ENCODE peak calls at places on chromosomes 1 and 21, in four cellular contexts. V is H1, T is dorsolateral prefrontal cortex, B is transverse colon. I is an unnamed sample.

GRCh38 chr21:32826317-32827167 is 55.0 kb upstream of the PAXBP1 start:
- DNase-seq in V (no peak), T (no peak), B (peak; percentile 50), I (no peak)

GRCh38 chr1:30416221-30416820 is 307.1 kb downstream of the MATN1 start:
- DNase-seq in V (peak; percentile 22), T (no peak), B (no peak), I (no peak)

GRCh38 chr1:66553846-66554245 is 19.9 kb downstream of the SGIP1 start:
- DNase-seq in V (no peak), T (no peak), B (no peak), I (peak; percentile 59)

GRCh38 chr1:110714419-110715107 is 39.8 kb upstream of the KCNA3 start:
- DNase-seq in V (no peak), T (no peak), B (no peak), I (no peak)

GRCh38 chr1:231806623-231807470 is 180.3 kb downstream of the DISC1 start:
- DNase-seq in V (peak; percentile 79), T (peak; percentile 33), B (peak; percentile 54), I (no peak)

GRCh38 chr1:183147735-183148134 is 38.3 kb upstream of the LAMC2 start:
- DNase-seq in V (no peak), T (no peak), B (no peak), I (no peak)

GRCh38 chr1:15411593-15412487 is 2.2 kb downstream of the EFHD2 start:
- DNase-seq in V (no peak), T (no peak), B (peak; percentile 66), I (no peak)

GRCh38 chr1:119611701-119612113 is 36.4 kb downstream of the ZNF697 start:
- DNase-seq in V (peak; percentile 100), T (peak; percentile 53), B (peak; percentile 91), I (no peak)

GRCh38 chr1:218435528-218435927 is 90.4 kb downstream of the TGFB2 start:
- DNase-seq in V (no peak), T (no peak), B (no peak), I (no peak)

GRCh38 chr1:8687539-8687938 is 129.9 kb downstream of the RERE start:
- DNase-seq in V (no peak), T (no peak), B (no peak), I (no peak)

GRCh38 chr1:8096105-8097011 is 70.2 kb upstream of the ERRFI1 start:
- DNase-seq in V (no peak), T (no peak), B (no peak), I (no peak)

GRCh38 chr1:72063364-72063763 is 219.0 kb downstream of the NEGR1 start:
- DNase-seq in V (no peak), T (no peak), B (no peak), I (no peak)

GRCh38 chr1:185376840-185377635 is 60.0 kb upstream of the IVNS1ABP start:
- DNase-seq in V (no peak), T (no peak), B (no peak), I (peak; percentile 67)

GRCh38 chr21:38295997-38296764 is 39.4 kb downstream of the KCNJ15 start:
- DNase-seq in V (no peak), T (no peak), B (no peak), I (no peak)

GRCh38 chr1:165476776-165477175 is 31.9 kb upstream of the RXRG start:
- DNase-seq in V (no peak), T (no peak), B (no peak), I (no peak)

GRCh38 chr1:15955552-15955951 is 20.3 kb downstream of the ZBTB17 start:
- DNase-seq in V (no peak), T (no peak), B (no peak), I (no peak)

GRCh38 chr1:244636488-244637259 is 16.3 kb upstream of the DESI2 start:
- DNase-seq in V (no peak), T (no peak), B (no peak), I (no peak)

GRCh38 chr1:196372896-196373536 is 235.2 kb downstream of the KCNT2 start:
- DNase-seq in V (no peak), T (no peak), B (no peak), I (no peak)

GRCh38 chr1:156859523-156860112 is 701 bp upstream of the INSRR start:
- DNase-seq in V (peak; percentile 70), T (no peak), B (no peak), I (no peak)

GRCh38 chr1:53860967-53861411 is 22.9 kb upstream of the NDC1 start:
- DNase-seq in V (peak; percentile 58), T (no peak), B (peak; percentile 24), I (no peak)

GRCh38 chr1:247409869-247410544 is 6.0 kb upstream of the NLRP3 start:
- DNase-seq in V (no peak), T (no peak), B (no peak), I (no peak)

GRCh38 chr1:3070654-3071506 is 1.9 kb downstream of the PRDM16 start:
- DNase-seq in V (peak; percentile 73), T (no peak), B (no peak), I (no peak)

GRCh38 chr21:36111238-36111637 is 23.6 kb upstream of the CBR3 start:
- DNase-seq in V (no peak), T (no peak), B (no peak), I (no peak)

GRCh38 chr21:42688841-42689371 is 35.5 kb downstream of the PDE9A start:
- DNase-seq in V (no peak), T (no peak), B (no peak), I (no peak)

GRCh38 chr1:25428475-25429166 is 2.1 kb upstream of the MACO1 start:
- DNase-seq in V (no peak), T (no peak), B (no peak), I (no peak)

GRCh38 chr1:86965012-86965826 is 50.8 kb downstream of the HS2ST1 start:
- DNase-seq in V (no peak), T (no peak), B (no peak), I (no peak)

GRCh38 chr1:52159033-52159789 is 17.3 kb downstream of the ZFYVE9 start:
- DNase-seq in V (no peak), T (no peak), B (no peak), I (no peak)

GRCh38 chr1:86137458-86137857 is 19.1 kb downstream of the COL24A1 start:
- DNase-seq in V (no peak), T (no peak), B (no peak), I (peak; percentile 62)

GRCh38 chr1:21607549-21608529 is 61.3 kb downstream of the RAP1GAP start:
- DNase-seq in V (peak; percentile 100), T (no peak), B (peak; percentile 95), I (no peak)

GRCh38 chr1:15797614-15798390 is 9.6 kb downstream of the UQCRHL start:
- DNase-seq in V (no peak), T (no peak), B (no peak), I (no peak)

GRCh38 chr1:15178571-15179484 is 25.3 kb downstream of the TMEM51 start:
- DNase-seq in V (no peak), T (no peak), B (no peak), I (peak; percentile 59)

GRCh38 chr1:69611316-69611715 is 43.6 kb downstream of the LRRC7 start:
- DNase-seq in V (no peak), T (no peak), B (no peak), I (no peak)

GRCh38 chr1:65363484-65363883 is 54.1 kb downstream of the DNAJC6 start:
- DNase-seq in V (no peak), T (no peak), B (no peak), I (no peak)

GRCh38 chr21:36694593-36695282 is 4.2 kb upstream of the SIM2 start:
- DNase-seq in V (peak; percentile 51), T (no peak), B (no peak), I (no peak)

GRCh38 chr1:242523968-242524570 is 428 bp downstream of the PLD5 start:
- DNase-seq in V (peak; percentile 85), T (peak; percentile 61), B (no peak), I (no peak)

GRCh38 chr1:242524571-242525359 is at the start of gene PLD5:
- DNase-seq in V (peak; percentile 70), T (peak; percentile 26), B (no peak), I (no peak)

GRCh38 chr1:242522304-242522945 is 2.1 kb downstream of the PLD5 start:
- DNase-seq in V (no peak), T (no peak), B (no peak), I (no peak)

GRCh38 chr1:242525360-242525722 is 844 bp upstream of the PLD5 start:
- DNase-seq in V (no peak), T (no peak), B (no peak), I (no peak)

GRCh38 chr1:242523282-242523967 is 1.1 kb downstream of the PLD5 start:
- DNase-seq in V (no peak), T (peak; percentile 20), B (no peak), I (no peak)
- H3K4me3 ChIP-seq in V (peak overlapping the region; percentile 62), T (peak overlapping the region; percentile 75), B (peak overlapping the region; percentile 48), I (no peak overlapping the region)

DNA sequence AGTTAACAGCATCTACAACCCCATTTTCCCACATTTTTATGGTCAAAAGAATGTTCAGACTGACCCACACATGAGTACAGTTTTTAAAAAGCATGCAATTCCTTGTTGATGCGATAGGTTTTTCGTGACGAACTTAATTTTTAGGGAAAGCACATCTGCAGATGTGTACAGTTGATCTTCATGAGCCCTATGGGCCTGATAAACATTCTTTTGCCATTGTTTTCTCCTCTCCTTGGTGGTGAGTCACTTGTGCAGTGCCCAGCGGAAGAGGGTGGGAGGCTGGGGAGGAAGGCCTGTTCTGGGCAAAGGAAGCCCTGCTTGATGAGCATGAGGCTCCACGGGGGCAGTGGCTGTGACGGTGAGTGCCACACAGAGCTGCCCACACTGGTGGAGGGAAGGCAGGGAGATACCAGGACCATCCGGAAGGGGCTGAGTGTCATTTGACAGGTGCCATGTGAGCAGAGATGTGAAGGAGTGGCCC is 5.3 kb downstream of the ARF1 start:
- DNase-seq in V (no peak), T (no peak), B (peak; percentile 9), I (no peak)
- TF ChIP-seq CTCF in V (no peak), T (no peak), B (no peak), I (no peak)

GRCh38 chr1:200405273-200405672 is 4.6 kb downstream of the ZNF281 start:
- DNase-seq in V (no peak), T (no peak), B (no peak), I (no peak)
- H3K4me3 ChIP-seq in V (no peak overlapping the region), T (peak overlapping the region; percentile 41), B (peak overlapping the region; percentile 7), I (peak overlapping the region; percentile 0)

DNA sequence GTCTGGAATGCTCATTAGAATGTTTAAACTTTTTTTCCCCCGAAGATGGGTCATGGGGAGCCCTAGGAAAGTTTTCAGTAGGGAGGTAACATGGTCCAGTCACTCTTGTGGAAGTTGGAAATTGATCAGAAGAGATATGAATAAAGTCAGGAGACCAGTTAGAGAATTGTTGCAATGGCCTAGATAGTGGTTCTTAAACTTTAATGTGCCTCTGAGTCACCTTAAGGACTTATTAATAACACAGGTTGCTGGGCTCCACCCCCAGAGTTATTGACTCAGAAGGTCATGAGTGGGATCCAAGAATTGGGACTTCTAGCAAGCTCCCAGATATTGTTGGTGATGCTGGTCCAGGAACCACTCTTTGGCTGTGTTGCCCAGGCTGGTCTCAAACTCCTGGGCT is 3.2 kb upstream of the TFAP2E start:
- DNase-seq in V (no peak), T (no peak), B (no peak), I (no peak)
- TF ChIP-seq CTCF in V (no peak), T (no peak), B (no peak), I (no peak)

GRCh38 chr1:111990026-111990877 is 784 bp upstream of the KCND3 start:
- DNase-seq in V (peak; percentile 62), T (no peak), B (peak; percentile 28), I (no peak)

GRCh38 chr1:111989531-111990025 is at the start of gene KCND3:
- DNase-seq in V (peak; percentile 54), T (peak; percentile 25), B (peak; percentile 28), I (no peak)

GRCh38 chr1:111988377-111988742 is 1.1 kb downstream of the KCND3 start:
- DNase-seq in V (no peak), T (no peak), B (no peak), I (no peak)

GRCh38 chr1:111987502-111987901 is 2.0 kb downstream of the KCND3 start:
- DNase-seq in V (no peak), T (no peak), B (no peak), I (no peak)

GRCh38 chr1:111988743-111989453 is 570 bp downstream of the KCND3 start:
- DNase-seq in V (peak; percentile 69), T (no peak), B (peak; percentile 13), I (no peak)
- H3K4me3 ChIP-seq in V (peak overlapping the region; percentile 27), T (peak overlapping the region; percentile 77), B (peak overlapping the region; percentile 58), I (peak overlapping the region; percentile 32)

I was measured in AG04449.